ENCODE peak calls at places on chromosomes 12 and 14, in seven cellular contexts. Q is AG09309, B is OCI-LY7, J is tibial artery, T is GM12865, L is transverse colon, S is fibroblast of villous mesenchyme. R is an unnamed sample.

GRCh38 chr12:6849427-6849826 is 1.7 kb downstream of the CDCA3 start:
- DNase-seq in Q (no peak), B (no peak), J (no peak), T (peak), L (peak), S (no peak), R (no peak)

GRCh38 chr12:127205781-127206535 is 1061.0 kb upstream of the TMEM132C start:
- DNase-seq in Q (no peak), B (no peak), J (no peak), T (no peak), L (no peak), S (no peak), R (no peak)

GRCh38 chr14:76752744-76753143 is 8.5 kb upstream of the VASH1 start:
- DNase-seq in Q (no peak), B (no peak), J (no peak), T (no peak), L (no peak), S (no peak), R (no peak)

GRCh38 chr14:73467377-73467776 is 9.0 kb upstream of the NUMB start:
- DNase-seq in Q (no peak), B (no peak), J (no peak), T (no peak), L (no peak), S (peak), R (no peak)

GRCh38 chr12:81128930-81129554 is 51.2 kb downstream of the ACSS3 start:
- DNase-seq in Q (peak), B (peak), J (no peak), T (peak), L (no peak), S (peak), R (peak)

GRCh38 chr12:126182619-126183236 is 1117.5 kb downstream of the AACS start:
- DNase-seq in Q (peak), B (no peak), J (no peak), T (no peak), L (no peak), S (peak), R (no peak)

GRCh38 chr12:98372340-98373018 is 142.9 kb upstream of the TMPO start:
- DNase-seq in Q (no peak), B (no peak), J (no peak), T (no peak), L (no peak), S (no peak), R (no peak)

GRCh38 chr14:24483604-24484252 is 24.3 kb downstream of the CMA1 start:
- DNase-seq in Q (no peak), B (no peak), J (no peak), T (peak), L (no peak), S (peak), R (no peak)

GRCh38 chr12:43969882-43970281 is 134.0 kb downstream of the TMEM117 start:
- DNase-seq in Q (no peak), B (no peak), J (no peak), T (no peak), L (no peak), S (peak), R (no peak)

GRCh38 chr14:87940382-87940781 is 52.6 kb downstream of the GALC start:
- DNase-seq in Q (no peak), B (no peak), J (no peak), T (peak), L (no peak), S (no peak), R (no peak)

GRCh38 chr12:71321130-71321529 is 118.5 kb upstream of the LGR5 start:
- DNase-seq in Q (no peak), B (no peak), J (no peak), T (no peak), L (no peak), S (no peak), R (no peak)

GRCh38 chr14:54291491-54292191 is 105.2 kb upstream of the CDKN3 start:
- DNase-seq in Q (no peak), B (no peak), J (no peak), T (no peak), L (no peak), S (peak), R (no peak)

GRCh38 chr12:24864796-24865125 is 84.1 kb downstream of the BCAT1 start:
- DNase-seq in Q (no peak), B (no peak), J (no peak), T (peak), L (no peak), S (peak), R (no peak)

GRCh38 chr12:82919365-82920054 is 232.8 kb downstream of the TMTC2 start:
- DNase-seq in Q (no peak), B (no peak), J (no peak), T (no peak), L (no peak), S (no peak), R (no peak)
- TF ChIP-seq CTCF in Q (no peak), B (no peak), J (no peak), T (no peak), L (no peak), S (no peak), R (no peak)

GRCh38 chr14:100028990-100029677 is 36.1 kb upstream of the EVL start:
- DNase-seq in Q (no peak), B (no peak), J (no peak), T (no peak), L (no peak), S (no peak), R (no peak)

GRCh38 chr14:100033347-100034052 is 31.7 kb upstream of the EVL start:
- DNase-seq in Q (no peak), B (no peak), J (no peak), T (no peak), L (no peak), S (no peak), R (no peak)

GRCh38 chr14:100030441-100031153 is 34.6 kb upstream of the EVL start:
- DNase-seq in Q (peak), B (no peak), J (no peak), T (no peak), L (no peak), S (peak), R (no peak)

GRCh38 chr14:100032749-100033148 is 32.5 kb upstream of the EVL start:
- DNase-seq in Q (no peak), B (no peak), J (no peak), T (no peak), L (no peak), S (no peak), R (no peak)

DNA sequence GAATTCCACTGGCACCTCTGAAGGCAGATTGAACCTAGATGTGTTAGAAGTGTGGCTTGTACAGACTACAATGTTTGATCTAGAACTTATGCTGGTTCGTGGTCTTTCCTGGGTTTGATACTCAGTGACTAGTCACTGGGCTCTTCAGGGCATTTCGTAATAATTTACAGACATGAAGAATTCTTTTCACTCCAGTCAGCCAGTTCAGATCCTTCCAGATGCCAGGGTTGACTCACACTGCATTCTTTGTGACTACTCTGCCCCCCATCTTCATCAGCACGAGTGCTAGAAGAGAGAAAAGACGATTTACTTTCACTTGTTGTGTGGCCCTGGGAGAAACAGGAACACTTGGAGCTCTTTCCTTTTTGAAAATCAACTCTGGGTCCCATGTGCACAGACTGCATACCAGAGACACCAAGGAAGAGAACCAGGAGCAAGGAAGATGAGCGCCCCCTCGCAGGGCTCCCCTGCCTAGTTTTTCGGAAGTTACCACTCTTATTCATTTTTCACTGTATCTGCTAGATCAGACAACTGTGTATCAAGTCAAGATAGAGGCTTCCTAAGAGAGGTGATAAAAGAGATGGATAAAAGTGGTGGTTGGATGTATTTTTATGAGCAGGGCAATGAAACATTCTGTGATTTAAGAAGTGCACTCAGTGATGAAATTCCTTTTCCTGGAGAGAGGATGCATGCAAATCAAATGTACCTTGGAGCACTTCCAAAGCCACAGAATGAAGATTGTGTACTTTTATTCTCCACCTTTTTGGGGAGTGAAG is 33.5 kb upstream of the EVL start:
- DNase-seq in Q (peak), B (no peak), J (peak), T (no peak), L (peak), S (peak), R (peak)
- H3K4me3 ChIP-seq in Q (peak), B (no peak), J (peak), T (no peak), L (no peak), S (peak), R (peak)

GRCh38 chr12:66351301-66351700 is 49.0 kb downstream of the HELB start:
- DNase-seq in Q (no peak), B (no peak), J (no peak), T (no peak), L (no peak), S (no peak), R (no peak)

GRCh38 chr12:66354291-66354690 is 52.0 kb downstream of the HELB start:
- DNase-seq in Q (no peak), B (no peak), J (no peak), T (no peak), L (no peak), S (no peak), R (no peak)

GRCh38 chr12:66352899-66353298 is 50.6 kb downstream of the HELB start:
- DNase-seq in Q (no peak), B (no peak), J (no peak), T (no peak), L (no peak), S (no peak), R (no peak)

GRCh38 chr12:66352197-66352596 is 49.9 kb downstream of the HELB start:
- DNase-seq in Q (no peak), B (peak), J (no peak), T (peak), L (no peak), S (peak), R (no peak)
- TF ChIP-seq CTCF in Q (peak), B (peak), J (no peak), T (peak), L (no peak), S (peak), R (peak)

DNA sequence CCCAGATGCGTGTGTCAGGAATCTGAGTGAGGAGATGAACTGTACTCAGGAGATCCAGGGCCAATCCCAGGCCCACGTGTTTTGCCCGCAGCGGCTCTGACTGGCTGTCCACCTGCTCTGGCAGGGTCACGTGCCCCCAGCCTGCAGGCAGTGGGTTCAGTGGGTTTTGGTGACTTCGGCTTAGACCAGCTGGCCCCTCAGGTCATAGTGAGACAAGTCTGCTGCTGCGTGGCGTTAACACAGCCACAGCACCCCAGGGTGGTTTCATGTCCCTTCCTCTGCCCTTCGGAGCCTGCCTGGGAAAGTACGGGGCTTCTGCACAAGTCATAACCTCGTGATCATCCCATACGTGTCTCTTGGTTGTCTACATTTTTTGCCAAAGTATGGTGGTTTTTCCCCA is 2.6 kb downstream of the FBRSL1 start:
- DNase-seq in Q (no peak), B (no peak), J (no peak), T (peak), L (peak), S (no peak), R (no peak)
- H3K4me3 ChIP-seq in Q (no peak), B (no peak), J (no peak), T (peak), L (no peak), S (no peak), R (peak)

DNA sequence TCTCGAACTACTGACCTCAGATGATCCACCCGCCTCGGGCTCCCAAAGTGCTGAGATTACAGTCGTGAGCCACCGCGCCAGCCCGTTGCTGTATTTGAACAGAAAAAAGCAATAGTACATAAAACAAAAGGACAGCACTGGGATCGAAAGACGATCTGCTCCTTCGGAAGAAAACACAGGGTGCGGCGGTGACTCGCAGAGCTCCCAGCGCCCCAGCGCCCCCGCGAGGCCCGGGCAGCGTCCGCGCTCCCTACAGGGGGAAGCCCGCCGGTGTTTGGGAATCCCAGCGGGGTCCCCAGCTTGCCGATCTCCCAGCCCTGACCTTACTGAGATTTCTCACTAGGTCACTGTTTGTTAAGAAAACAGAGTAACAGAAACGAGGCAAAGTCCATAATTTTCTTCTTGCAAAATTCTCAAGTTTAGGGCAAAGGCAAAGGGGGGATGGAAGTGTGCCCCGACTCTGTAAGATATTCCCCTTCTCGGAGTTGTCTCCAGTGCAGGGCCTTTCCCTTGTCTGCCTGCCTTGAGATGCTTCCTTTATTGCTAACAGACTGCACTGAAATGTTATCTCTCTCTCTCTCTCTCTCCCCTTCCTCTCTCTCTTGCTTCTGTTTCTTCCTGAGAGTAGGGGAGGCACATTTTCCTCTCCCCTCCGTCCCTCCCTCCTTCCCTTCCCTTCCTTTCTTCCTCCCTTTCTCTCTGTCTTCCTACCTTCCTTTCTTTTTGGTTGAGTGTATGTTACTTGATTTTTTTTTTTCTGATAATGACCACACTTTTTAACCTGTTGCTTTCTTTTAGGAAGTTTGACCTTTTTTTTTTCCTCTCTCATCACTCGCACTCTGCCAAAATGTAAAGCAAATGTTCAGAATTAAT is 92.0 kb downstream of the TMEM30B start:
- DNase-seq in Q (no peak), B (no peak), J (peak), T (peak), L (peak), S (peak), R (no peak)
- TF ChIP-seq CTCF in Q (peak), B (no peak), J (peak), T (peak), L (peak), S (peak), R (peak)

GRCh38 chr14:20477211-20477876 is 8.1 kb downstream of the PNP start:
- DNase-seq in Q (no peak), B (peak), J (no peak), T (no peak), L (no peak), S (peak), R (no peak)
- H3K4me3 ChIP-seq in Q (no peak), B (peak), J (no peak), T (no peak), L (no peak), S (no peak), R (no peak)

GRCh38 chr14:75259946-75260545 is 18.6 kb upstream of the FOS start:
- DNase-seq in Q (no peak), B (no peak), J (no peak), T (no peak), L (no peak), S (peak), R (no peak)

GRCh38 chr14:75258803-75259509 is 19.7 kb upstream of the FOS start:
- DNase-seq in Q (peak), B (peak), J (peak), T (peak), L (peak), S (peak), R (peak)

GRCh38 chr14:75258079-75258802 is 20.4 kb upstream of the FOS start:
- DNase-seq in Q (no peak), B (no peak), J (peak), T (no peak), L (peak), S (peak), R (no peak)

GRCh38 chr14:75257241-75257640 is 21.4 kb upstream of the FOS start:
- DNase-seq in Q (no peak), B (no peak), J (peak), T (no peak), L (no peak), S (no peak), R (no peak)

DNA sequence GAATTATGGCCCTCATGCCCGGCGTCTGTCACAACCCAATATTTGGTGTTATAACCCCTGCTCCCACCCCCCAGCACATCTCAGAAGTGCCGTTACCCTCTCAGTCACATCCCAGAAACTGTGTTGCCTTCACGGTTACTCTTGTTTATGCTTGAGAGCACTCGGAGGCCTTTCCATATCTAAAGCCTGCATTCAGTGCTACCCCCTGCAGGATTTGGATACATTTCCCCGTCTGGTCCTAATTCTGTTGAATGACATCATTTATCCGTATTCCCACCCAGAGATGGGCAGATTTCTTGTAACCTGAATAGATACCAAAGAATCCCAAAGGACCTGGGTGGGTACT is 19.1 kb upstream of the FOS start:
- DNase-seq in Q (no peak), B (no peak), J (no peak), T (no peak), L (no peak), S (peak), R (no peak)
- TF ChIP-seq CTCF in Q (peak), B (no peak), J (peak), T (no peak), L (no peak), S (peak), R (no peak)

GRCh38 chr12:65828711-65829339 is 4.5 kb downstream of the HMGA2 start:
- DNase-seq in Q (no peak), B (no peak), J (no peak), T (no peak), L (no peak), S (peak), R (no peak)
- H3K4me3 ChIP-seq in Q (peak), B (no peak), J (no peak), T (no peak), L (no peak), S (peak), R (peak)

GRCh38 chr12:2769866-2770533 is 24.8 kb upstream of the FKBP4 start:
- DNase-seq in Q (no peak), B (no peak), J (no peak), T (no peak), L (peak), S (no peak), R (no peak)
- TF ChIP-seq CTCF in Q (no peak), B (no peak), J (no peak), T (no peak), L (no peak), S (no peak), R (no peak)

GRCh38 chr12:111430418-111431353 is 25.0 kb downstream of the SH2B3 start:
- DNase-seq in Q (no peak), B (no peak), J (no peak), T (peak), L (no peak), S (no peak), R (no peak)
- H3K4me3 ChIP-seq in Q (no peak), B (peak), J (no peak), T (peak), L (no peak), S (no peak), R (no peak)

R was measured in HFF-Myc.